ENCODE peak calls at places on chromosomes 7 and 10, in seven cellular contexts. One of them, this sample, is unnamed.
A peak's percentile ranks its signal among the peaks of the same experiment; 100 is the strongest.

GRCh38 chr10:60253490-60253889 is 136.2 kb downstream of the ANK3 start:
- DNase-seq in iPS-NIHi11: no peak
- DNase-seq in ACHN: no peak
- DNase-seq in activated CD8-positive, alpha-beta memory T cell treated with anti-CD3 and anti-CD28 coated beads for 24 hours: no peak
- DNase-seq in AG08395: no peak
- DNase-seq in hepatic stellate cell: no peak
- DNase-seq in MCF 10A: no peak
- DNase-seq in this sample: no peak

GRCh38 chr10:119871881-119872609 is 598 bp downstream of the MCMBP start:
- DNase-seq in iPS-NIHi11: peak; percentile 79
- DNase-seq in ACHN: peak; percentile 43
- DNase-seq in activated CD8-positive, alpha-beta memory T cell treated with anti-CD3 and anti-CD28 coated beads for 24 hours: peak; percentile 81
- DNase-seq in AG08395: peak; percentile 25
- DNase-seq in hepatic stellate cell: peak; percentile 32
- DNase-seq in MCF 10A: peak; percentile 54
- DNase-seq in this sample: peak; percentile 76

GRCh38 chr7:31382722-31383121 is 42.2 kb upstream of the NEUROD6 start:
- DNase-seq in iPS-NIHi11: no peak
- DNase-seq in ACHN: no peak
- DNase-seq in activated CD8-positive, alpha-beta memory T cell treated with anti-CD3 and anti-CD28 coated beads for 24 hours: no peak
- DNase-seq in AG08395: no peak
- DNase-seq in hepatic stellate cell: no peak
- DNase-seq in MCF 10A: no peak
- DNase-seq in this sample: no peak

GRCh38 chr10:77152256-77152655 is 485.4 kb downstream of the KCNMA1 start:
- DNase-seq in iPS-NIHi11: no peak
- DNase-seq in ACHN: no peak
- DNase-seq in activated CD8-positive, alpha-beta memory T cell treated with anti-CD3 and anti-CD28 coated beads for 24 hours: no peak
- DNase-seq in AG08395: no peak
- DNase-seq in hepatic stellate cell: no peak
- DNase-seq in MCF 10A: no peak
- DNase-seq in this sample: no peak

GRCh38 chr10:71860243-71861029 is 9.4 kb upstream of the PSAP start:
- DNase-seq in iPS-NIHi11: peak; percentile 80
- DNase-seq in ACHN: peak; percentile 99
- DNase-seq in activated CD8-positive, alpha-beta memory T cell treated with anti-CD3 and anti-CD28 coated beads for 24 hours: no peak
- DNase-seq in AG08395: peak; percentile 97
- DNase-seq in hepatic stellate cell: peak; percentile 95
- DNase-seq in MCF 10A: peak; percentile 98
- DNase-seq in this sample: peak; percentile 84

GRCh38 chr10:88088441-88089340 is 225.3 kb downstream of the PTEN start:
- DNase-seq in iPS-NIHi11: no peak
- DNase-seq in ACHN: no peak
- DNase-seq in activated CD8-positive, alpha-beta memory T cell treated with anti-CD3 and anti-CD28 coated beads for 24 hours: no peak
- DNase-seq in AG08395: no peak
- DNase-seq in hepatic stellate cell: no peak
- DNase-seq in MCF 10A: peak; percentile 68
- DNase-seq in this sample: no peak

GRCh38 chr7:117375380-117375779 is 51.9 kb downstream of the ASZ1 start:
- DNase-seq in iPS-NIHi11: no peak
- DNase-seq in ACHN: peak; percentile 12
- DNase-seq in activated CD8-positive, alpha-beta memory T cell treated with anti-CD3 and anti-CD28 coated beads for 24 hours: no peak
- DNase-seq in AG08395: no peak
- DNase-seq in hepatic stellate cell: no peak
- DNase-seq in MCF 10A: peak; percentile 3
- DNase-seq in this sample: no peak

GRCh38 chr10:121237718-121238117 is 360.5 kb downstream of the FGFR2 start:
- DNase-seq in iPS-NIHi11: peak; percentile 27
- DNase-seq in ACHN: no peak
- DNase-seq in activated CD8-positive, alpha-beta memory T cell treated with anti-CD3 and anti-CD28 coated beads for 24 hours: no peak
- DNase-seq in AG08395: no peak
- DNase-seq in hepatic stellate cell: no peak
- DNase-seq in MCF 10A: no peak
- DNase-seq in this sample: no peak

GRCh38 chr7:80374321-80374720 is 137.5 kb downstream of the GNAT3 start:
- DNase-seq in iPS-NIHi11: no peak
- DNase-seq in ACHN: no peak
- DNase-seq in activated CD8-positive, alpha-beta memory T cell treated with anti-CD3 and anti-CD28 coated beads for 24 hours: no peak
- DNase-seq in AG08395: no peak
- DNase-seq in hepatic stellate cell: no peak
- DNase-seq in MCF 10A: no peak
- DNase-seq in this sample: no peak

GRCh38 chr7:68152205-68152604 is 1155.6 kb downstream of the TYW1 start:
- DNase-seq in iPS-NIHi11: no peak
- DNase-seq in ACHN: no peak
- DNase-seq in activated CD8-positive, alpha-beta memory T cell treated with anti-CD3 and anti-CD28 coated beads for 24 hours: no peak
- DNase-seq in AG08395: no peak
- DNase-seq in hepatic stellate cell: no peak
- DNase-seq in MCF 10A: no peak
- DNase-seq in this sample: no peak

GRCh38 chr7:74182453-74183090 is 8.4 kb downstream of the EIF4H start:
- DNase-seq in iPS-NIHi11: no peak
- DNase-seq in ACHN: no peak
- DNase-seq in activated CD8-positive, alpha-beta memory T cell treated with anti-CD3 and anti-CD28 coated beads for 24 hours: no peak
- DNase-seq in AG08395: no peak
- DNase-seq in hepatic stellate cell: no peak
- DNase-seq in MCF 10A: no peak
- DNase-seq in this sample: no peak

GRCh38 chr10:11655839-11656238 is 44.4 kb upstream of the USP6NL start:
- DNase-seq in iPS-NIHi11: no peak
- DNase-seq in ACHN: no peak
- DNase-seq in activated CD8-positive, alpha-beta memory T cell treated with anti-CD3 and anti-CD28 coated beads for 24 hours: no peak
- DNase-seq in AG08395: no peak
- DNase-seq in hepatic stellate cell: no peak
- DNase-seq in MCF 10A: no peak
- DNase-seq in this sample: no peak

GRCh38 chr10:11602919-11603523 is 8.4 kb downstream of the USP6NL start:
- DNase-seq in iPS-NIHi11: no peak
- DNase-seq in ACHN: no peak
- DNase-seq in activated CD8-positive, alpha-beta memory T cell treated with anti-CD3 and anti-CD28 coated beads for 24 hours: no peak
- DNase-seq in AG08395: no peak
- DNase-seq in hepatic stellate cell: no peak
- DNase-seq in MCF 10A: no peak
- DNase-seq in this sample: no peak

GRCh38 chr7:70619130-70619529 is 512.8 kb upstream of the GALNT17 start:
- DNase-seq in iPS-NIHi11: peak; percentile 46
- DNase-seq in ACHN: no peak
- DNase-seq in activated CD8-positive, alpha-beta memory T cell treated with anti-CD3 and anti-CD28 coated beads for 24 hours: no peak
- DNase-seq in AG08395: no peak
- DNase-seq in hepatic stellate cell: no peak
- DNase-seq in MCF 10A: no peak
- DNase-seq in this sample: no peak

GRCh38 chr10:33155720-33156638 is 178.5 kb downstream of the NRP1 start:
- DNase-seq in iPS-NIHi11: peak; percentile 62
- DNase-seq in ACHN: peak; percentile 89
- DNase-seq in activated CD8-positive, alpha-beta memory T cell treated with anti-CD3 and anti-CD28 coated beads for 24 hours: no peak
- DNase-seq in AG08395: peak; percentile 58
- DNase-seq in hepatic stellate cell: peak; percentile 34
- DNase-seq in MCF 10A: peak; percentile 80
- DNase-seq in this sample: peak; percentile 43

This sample was measured in cardiac muscle cell.